ENCODE peak calls at places on chromosomes 2 and 18, in nine cellular contexts. O is A549; L is effector memory CD4-positive, alpha-beta T cell; V is fibroblast of lung; N is GM23248; U is HCT116; F is IMR-90; R is cardiac muscle cell; Y is CD4-positive, alpha-beta T cell. Z is an unnamed sample.

GRCh38 chr2:25838152-25838756 is 40.0 kb downstream of the ASXL2 start:
- DNase-seq in R (no peak), V (peak), Y (no peak), N (peak), O (no peak), L (no peak), U (no peak), F (no peak), Z (no peak)

GRCh38 chr2:17643031-17643615 is 102.6 kb downstream of the VSNL1 start:
- DNase-seq in R (no peak), V (peak), Y (no peak), F (peak), N (peak), L (no peak), O (peak), U (peak), Z (peak)

GRCh38 chr2:236550701-236551465 is 18.7 kb upstream of the ACKR3 start:
- DNase-seq in U (no peak), L (no peak), R (no peak), N (no peak), O (no peak), F (no peak), V (no peak), Y (no peak), Z (no peak)

GRCh38 chr2:139791330-139791729 is 1011.1 kb upstream of the NXPH2 start:
- DNase-seq in L (no peak), F (no peak), Y (no peak), R (no peak), V (no peak), U (no peak), O (no peak), N (no peak), Z (no peak)

GRCh38 chr2:47007826-47008225 is 92.2 kb upstream of the MCFD2 start:
- DNase-seq in U (no peak), N (no peak), R (no peak), F (no peak), V (no peak), O (no peak), L (no peak), Y (no peak), Z (no peak)

GRCh38 chr2:44926957-44927356 is 14.5 kb upstream of the SIX3 start:
- DNase-seq in O (no peak), F (no peak), V (no peak), Y (no peak), L (no peak), R (no peak), U (no peak), N (no peak), Z (no peak)

GRCh38 chr2:129813404-129813803 is 166.1 kb upstream of the RAB6C start:
- DNase-seq in V (no peak), R (no peak), F (no peak), O (no peak), Y (no peak), L (no peak), U (peak), N (peak), Z (no peak)

GRCh38 chr18:27461957-27462356 is 276.8 kb upstream of the CHST9 start:
- DNase-seq in Y (no peak), F (no peak), L (no peak), O (no peak), R (no peak), N (no peak), U (no peak), V (no peak), Z (no peak)

GRCh38 chr2:48471048-48471474 is 58.9 kb upstream of the STON1 start:
- DNase-seq in V (peak), U (peak), O (peak), F (peak), N (peak), Y (no peak), R (peak), L (no peak), Z (no peak)

GRCh38 chr2:75431757-75432156 is 129.0 kb downstream of the EVA1A start:
- DNase-seq in F (no peak), U (no peak), R (no peak), N (no peak), V (no peak), Y (no peak), L (no peak), O (no peak), Z (no peak)

GRCh38 chr2:72846171-72847095 is 20.6 kb upstream of the EXOC6B start:
- DNase-seq in R (peak), U (no peak), V (no peak), Y (no peak), N (no peak), F (no peak), O (no peak), L (no peak), Z (no peak)

GRCh38 chr2:72848436-72848835 is 22.6 kb upstream of the EXOC6B start:
- DNase-seq in L (no peak), U (no peak), V (no peak), R (no peak), O (no peak), F (no peak), N (no peak), Y (no peak), Z (no peak)

GRCh38 chr2:72851333-72851732 is 25.5 kb upstream of the EXOC6B start:
- DNase-seq in N (no peak), O (no peak), U (no peak), Y (no peak), V (no peak), L (no peak), R (no peak), F (no peak), Z (no peak)

GRCh38 chr2:72843301-72843700 is 17.5 kb upstream of the EXOC6B start:
- DNase-seq in L (no peak), O (no peak), Y (no peak), N (no peak), U (no peak), R (no peak), V (no peak), F (no peak), Z (no peak)

GRCh38 chr2:72847916-72848315 is 22.1 kb upstream of the EXOC6B start:
- DNase-seq in R (no peak), F (no peak), O (no peak), U (no peak), Y (no peak), N (no peak), L (no peak), V (no peak), Z (no peak)
- H3K27ac ChIP-seq in R (no peak), F (no peak), O (no peak), U (no peak), Y (no peak), N (no peak), L (no peak), V (no peak), Z (no peak)

GRCh38 chr18:35045808-35046207 is 4.6 kb downstream of the MAPRE2 start:
- DNase-seq in V (no peak), R (no peak), F (no peak), O (no peak), U (no peak), Y (no peak), L (no peak), N (peak), Z (no peak)
- H3K27ac ChIP-seq in V (no peak), R (no peak), F (no peak), O (no peak), U (no peak), Y (no peak), L (no peak), N (no peak), Z (no peak)

GRCh38 chr2:85680707-85681353 is 12.8 kb upstream of the SFTPB start:
- DNase-seq in U (no peak), R (no peak), F (no peak), Y (no peak), L (no peak), N (peak), V (no peak), O (no peak), Z (no peak)
- H3K27ac ChIP-seq in U (no peak), R (no peak), F (no peak), Y (no peak), L (no peak), N (no peak), V (no peak), O (peak), Z (no peak)

GRCh38 chr2:227450921-227451654 is 20.9 kb upstream of the AGFG1 start:
- DNase-seq in F (no peak), U (no peak), O (peak), L (no peak), V (no peak), Y (no peak), R (peak), N (peak), Z (no peak)
- H3K27ac ChIP-seq in F (no peak), U (no peak), O (peak), L (no peak), V (no peak), Y (no peak), R (peak), N (no peak), Z (no peak)